ENCODE peak calls at places on chromosomes 11 and 22, in four cellular contexts. One of them, this sample, is unnamed.

GRCh38 chr11:69501891-69502860 is 20.7 kb downstream of the LINC01488 start:
- DNase-seq in left ventricle myocardium superior: peak
- DNase-seq in iPS-NIHi11: no peak
- DNase-seq in amniotic stem cell: no peak
- DNase-seq in this sample: peak

GRCh38 chr11:79152511-79152910 is 288.3 kb downstream of the TENM4 start:
- DNase-seq in iPS-NIHi11: no peak
- DNase-seq in left ventricle myocardium superior: no peak
- DNase-seq in amniotic stem cell: no peak
- DNase-seq in this sample: no peak

GRCh38 chr11:47791774-47792173 is 24.6 kb upstream of the FNBP4 start:
- DNase-seq in left ventricle myocardium superior: no peak
- DNase-seq in amniotic stem cell: no peak
- DNase-seq in iPS-NIHi11: no peak
- DNase-seq in this sample: no peak

GRCh38 chr11:33936745-33937612 is 45.1 kb upstream of the LMO2 start:
- DNase-seq in iPS-NIHi11: no peak
- DNase-seq in left ventricle myocardium superior: peak
- DNase-seq in amniotic stem cell: peak
- DNase-seq in this sample: peak

GRCh38 chr11:94805994-94806393 is 37.8 kb downstream of the AMOTL1 start:
- DNase-seq in amniotic stem cell: no peak
- DNase-seq in iPS-NIHi11: no peak
- DNase-seq in left ventricle myocardium superior: peak
- DNase-seq in this sample: no peak

GRCh38 chr11:14258177-14258935 is 100.6 kb downstream of the RRAS2 start:
- DNase-seq in iPS-NIHi11: no peak
- DNase-seq in left ventricle myocardium superior: no peak
- DNase-seq in amniotic stem cell: no peak
- DNase-seq in this sample: no peak

GRCh38 chr22:36197601-36198146 is 3.9 kb downstream of the APOL4 start:
- DNase-seq in iPS-NIHi11: peak
- DNase-seq in amniotic stem cell: no peak
- DNase-seq in left ventricle myocardium superior: no peak
- DNase-seq in this sample: no peak

GRCh38 chr11:44199816-44200215 is 104.3 kb downstream of the EXT2 start:
- DNase-seq in iPS-NIHi11: no peak
- DNase-seq in amniotic stem cell: no peak
- DNase-seq in left ventricle myocardium superior: no peak
- DNase-seq in this sample: no peak

GRCh38 chr22:42872821-42873220 is 15.7 kb upstream of the ARFGAP3 start:
- DNase-seq in amniotic stem cell: no peak
- DNase-seq in iPS-NIHi11: no peak
- DNase-seq in left ventricle myocardium superior: no peak
- DNase-seq in this sample: no peak

GRCh38 chr11:3807856-3808845 is at the start of gene PGAP2:
- DNase-seq in amniotic stem cell: peak
- DNase-seq in left ventricle myocardium superior: peak
- DNase-seq in iPS-NIHi11: peak
- DNase-seq in this sample: peak

GRCh38 chr11:62667460-62667859 is 2.3 kb downstream of the CSKMT start:
- DNase-seq in iPS-NIHi11: no peak
- DNase-seq in left ventricle myocardium superior: no peak
- DNase-seq in amniotic stem cell: no peak
- DNase-seq in this sample: no peak

GRCh38 chr11:3021125-3021524 is 29.0 kb upstream of the NAP1L4 start:
- DNase-seq in amniotic stem cell: no peak
- DNase-seq in iPS-NIHi11: peak
- DNase-seq in left ventricle myocardium superior: peak
- DNase-seq in this sample: no peak

GRCh38 chr22:46045459-46046298 is 68.7 kb upstream of the WNT7B start:
- DNase-seq in left ventricle myocardium superior: peak
- DNase-seq in iPS-NIHi11: no peak
- DNase-seq in amniotic stem cell: no peak
- DNase-seq in this sample: peak

GRCh38 chr22:44024288-44024908 is at the start of gene PARVB:
- DNase-seq in iPS-NIHi11: peak
- DNase-seq in amniotic stem cell: no peak
- DNase-seq in left ventricle myocardium superior: peak
- DNase-seq in this sample: peak

GRCh38 chr11:68255526-68255925 is 16.2 kb downstream of the C11orf24 start:
- DNase-seq in left ventricle myocardium superior: peak
- DNase-seq in iPS-NIHi11: no peak
- DNase-seq in amniotic stem cell: no peak
- DNase-seq in this sample: no peak

GRCh38 chr11:67030976-67031375 is 8.0 kb downstream of the SYT12 start:
- DNase-seq in iPS-NIHi11: no peak
- DNase-seq in left ventricle myocardium superior: no peak
- DNase-seq in amniotic stem cell: no peak
- DNase-seq in this sample: no peak

GRCh38 chr11:126607374-126607773 is 251.9 kb downstream of the ST3GAL4 start:
- DNase-seq in left ventricle myocardium superior: peak
- DNase-seq in iPS-NIHi11: peak
- DNase-seq in amniotic stem cell: peak
- DNase-seq in this sample: no peak

GRCh38 chr11:104772806-104773241 is 125.4 kb downstream of the CASP12 start:
- DNase-seq in amniotic stem cell: peak
- DNase-seq in left ventricle myocardium superior: no peak
- DNase-seq in iPS-NIHi11: no peak
- DNase-seq in this sample: no peak

GRCh38 chr11:118609380-118610219 is 2.2 kb downstream of the PHLDB1 start:
- DNase-seq in left ventricle myocardium superior: no peak
- DNase-seq in amniotic stem cell: no peak
- DNase-seq in iPS-NIHi11: no peak
- DNase-seq in this sample: peak

GRCh38 chr11:25065711-25066110 is 568.9 kb downstream of the LUZP2 start:
- DNase-seq in iPS-NIHi11: no peak
- DNase-seq in amniotic stem cell: peak
- DNase-seq in left ventricle myocardium superior: no peak
- DNase-seq in this sample: no peak

GRCh38 chr11:1076061-1076665 is 1.5 kb downstream of the MUC2 start:
- DNase-seq in iPS-NIHi11: no peak
- DNase-seq in left ventricle myocardium superior: peak
- DNase-seq in amniotic stem cell: no peak
- DNase-seq in this sample: no peak

GRCh38 chr11:58058276-58059010 is 27.7 kb downstream of the OR6Q1 start:
- DNase-seq in left ventricle myocardium superior: peak
- DNase-seq in amniotic stem cell: no peak
- DNase-seq in iPS-NIHi11: no peak
- DNase-seq in this sample: peak

GRCh38 chr22:20758688-20759087 is 15.2 kb upstream of the SERPIND1 start:
- DNase-seq in iPS-NIHi11: peak
- DNase-seq in amniotic stem cell: no peak
- DNase-seq in left ventricle myocardium superior: no peak
- DNase-seq in this sample: no peak

GRCh38 chr11:117610045-117610444 is 187.0 kb downstream of the DSCAML1 start:
- DNase-seq in left ventricle myocardium superior: no peak
- DNase-seq in iPS-NIHi11: no peak
- DNase-seq in amniotic stem cell: no peak
- DNase-seq in this sample: peak

GRCh38 chr11:64776875-64777274 is 1.5 kb downstream of the SF1 start:
- DNase-seq in left ventricle myocardium superior: no peak
- DNase-seq in iPS-NIHi11: no peak
- DNase-seq in amniotic stem cell: no peak
- DNase-seq in this sample: peak

GRCh38 chr11:101862410-101863233 is 52.2 kb upstream of the CEP126 start:
- DNase-seq in left ventricle myocardium superior: no peak
- DNase-seq in amniotic stem cell: peak
- DNase-seq in iPS-NIHi11: peak
- DNase-seq in this sample: no peak

GRCh38 chr11:64372802-64373597 is 14.0 kb downstream of the RPS6KA4 start:
- DNase-seq in left ventricle myocardium superior: no peak
- DNase-seq in iPS-NIHi11: peak
- DNase-seq in amniotic stem cell: no peak
- DNase-seq in this sample: no peak

GRCh38 chr11:28296426-28296825 is 188.2 kb downstream of the METTL15 start:
- DNase-seq in amniotic stem cell: no peak
- DNase-seq in iPS-NIHi11: no peak
- DNase-seq in left ventricle myocardium superior: no peak
- DNase-seq in this sample: no peak

GRCh38 chr22:39306456-39307361 is 12.7 kb downstream of the RPL3 start:
- DNase-seq in amniotic stem cell: no peak
- DNase-seq in iPS-NIHi11: peak
- DNase-seq in left ventricle myocardium superior: peak
- DNase-seq in this sample: no peak